ENCODE peak calls at places on chromosomes 1 and 21, in ten cellular contexts. One of them, this sample, is unnamed.

GRCh38 chr1:63317814-63318156 is 4.6 kb upstream of the FOXD3 start:
- DNase-seq in HCT116: no peak
- DNase-seq in esophagus muscularis mucosa: no peak
- DNase-seq in SK-N-MC: no peak
- DNase-seq in stomach: no peak
- DNase-seq in HepG2: no peak
- DNase-seq in HL-60: no peak
- DNase-seq in sigmoid colon: no peak
- DNase-seq in SK-N-SH: no peak
- DNase-seq in GM12892: no peak
- DNase-seq in this sample: no peak

GRCh38 chr1:157086299-157086698 is 13.3 kb downstream of the ETV3L start:
- DNase-seq in GM12892: no peak
- DNase-seq in esophagus muscularis mucosa: no peak
- DNase-seq in SK-N-SH: no peak
- DNase-seq in SK-N-MC: no peak
- DNase-seq in sigmoid colon: peak
- DNase-seq in HL-60: no peak
- DNase-seq in stomach: no peak
- DNase-seq in HepG2: no peak
- DNase-seq in HCT116: no peak
- DNase-seq in this sample: no peak

GRCh38 chr1:145782166-145783099 is 41.5 kb downstream of the RNF115 start:
- DNase-seq in SK-N-MC: no peak
- DNase-seq in SK-N-SH: no peak
- DNase-seq in esophagus muscularis mucosa: no peak
- DNase-seq in HepG2: peak
- DNase-seq in HL-60: no peak
- DNase-seq in GM12892: no peak
- DNase-seq in stomach: no peak
- DNase-seq in HCT116: peak
- DNase-seq in sigmoid colon: no peak
- DNase-seq in this sample: no peak

GRCh38 chr1:39490596-39491145 is 765 bp upstream of the BMP8A start:
- DNase-seq in GM12892: no peak
- DNase-seq in esophagus muscularis mucosa: no peak
- DNase-seq in SK-N-SH: no peak
- DNase-seq in stomach: no peak
- DNase-seq in HepG2: no peak
- DNase-seq in HCT116: no peak
- DNase-seq in sigmoid colon: no peak
- DNase-seq in HL-60: no peak
- DNase-seq in SK-N-MC: no peak
- DNase-seq in this sample: peak

GRCh38 chr1:26862781-26863676 is at the start of gene SFN:
- DNase-seq in sigmoid colon: no peak
- DNase-seq in HCT116: peak
- DNase-seq in stomach: peak
- DNase-seq in SK-N-MC: no peak
- DNase-seq in HL-60: peak
- DNase-seq in SK-N-SH: no peak
- DNase-seq in esophagus muscularis mucosa: no peak
- DNase-seq in HepG2: peak
- DNase-seq in GM12892: no peak
- DNase-seq in this sample: peak

GRCh38 chr21:15352009-15352408 is 287.2 kb upstream of the NRIP1 start:
- DNase-seq in stomach: no peak
- DNase-seq in HL-60: no peak
- DNase-seq in HepG2: peak
- DNase-seq in esophagus muscularis mucosa: no peak
- DNase-seq in SK-N-SH: no peak
- DNase-seq in SK-N-MC: no peak
- DNase-seq in GM12892: no peak
- DNase-seq in sigmoid colon: no peak
- DNase-seq in HCT116: no peak
- DNase-seq in this sample: no peak

GRCh38 chr21:29005696-29006095 is 13.0 kb upstream of the LTN1 start:
- DNase-seq in SK-N-SH: no peak
- DNase-seq in esophagus muscularis mucosa: peak
- DNase-seq in GM12892: no peak
- DNase-seq in stomach: no peak
- DNase-seq in HL-60: no peak
- DNase-seq in SK-N-MC: no peak
- DNase-seq in sigmoid colon: no peak
- DNase-seq in HepG2: no peak
- DNase-seq in HCT116: no peak
- DNase-seq in this sample: no peak

GRCh38 chr1:154453155-154453554 is 48.0 kb downstream of the IL6R start:
- DNase-seq in HCT116: no peak
- DNase-seq in SK-N-SH: no peak
- DNase-seq in esophagus muscularis mucosa: no peak
- DNase-seq in stomach: no peak
- DNase-seq in HL-60: no peak
- DNase-seq in HepG2: no peak
- DNase-seq in SK-N-MC: no peak
- DNase-seq in GM12892: no peak
- DNase-seq in sigmoid colon: no peak
- DNase-seq in this sample: no peak

GRCh38 chr1:26278835-26279597 is 870 bp upstream of the SH3BGRL3 start:
- DNase-seq in esophagus muscularis mucosa: no peak
- DNase-seq in HCT116: no peak
- DNase-seq in HL-60: peak
- DNase-seq in sigmoid colon: no peak
- DNase-seq in HepG2: no peak
- DNase-seq in SK-N-MC: no peak
- DNase-seq in GM12892: no peak
- DNase-seq in stomach: peak
- DNase-seq in SK-N-SH: no peak
- DNase-seq in this sample: peak

DNA sequence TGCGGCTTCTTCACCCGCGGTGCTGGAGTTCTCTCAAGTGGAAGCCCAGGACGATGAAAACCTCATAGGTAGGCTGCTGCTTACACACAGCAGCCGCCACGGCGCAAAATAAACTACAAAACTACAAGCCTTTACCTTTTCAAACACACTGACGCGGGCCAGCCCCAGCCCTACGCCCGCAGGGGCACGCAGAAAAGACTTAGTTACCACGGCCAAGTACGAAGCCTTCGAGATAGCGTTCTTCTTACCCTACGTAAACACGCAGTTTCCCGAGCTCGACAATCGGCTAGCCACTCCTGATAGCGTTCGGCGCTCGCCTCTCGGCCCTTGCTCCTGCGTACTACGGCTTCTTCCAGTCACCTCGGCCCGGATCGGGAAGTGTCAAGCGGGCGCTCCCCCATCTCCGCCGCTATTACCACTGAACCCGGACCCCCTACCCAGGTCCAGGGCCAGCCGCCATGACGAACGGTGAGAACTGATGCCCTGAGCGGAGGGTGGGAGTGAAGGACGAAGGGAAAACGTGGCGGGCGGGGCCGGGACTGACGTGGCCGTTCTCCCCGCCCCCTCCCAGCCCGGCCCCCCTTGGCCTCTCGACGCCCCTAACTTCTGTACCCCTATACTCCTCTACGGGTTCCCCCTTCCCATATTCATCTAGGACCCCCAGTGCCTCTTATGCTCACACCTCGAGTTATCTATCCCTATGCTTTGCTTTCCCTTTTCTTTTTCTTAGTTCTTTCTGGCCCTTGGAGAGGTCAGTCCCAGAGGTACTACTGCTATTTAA is at the start of gene TMEM167B:
- DNase-seq in HL-60: peak
- DNase-seq in HCT116: peak
- DNase-seq in SK-N-MC: peak
- DNase-seq in sigmoid colon: peak
- DNase-seq in GM12892: peak
- DNase-seq in stomach: peak
- DNase-seq in SK-N-SH: peak
- DNase-seq in esophagus muscularis mucosa: peak
- DNase-seq in HepG2: peak
- DNase-seq in this sample: peak
- TF ChIP-seq POLR2AphosphoS5 in HL-60: peak
- TF ChIP-seq POLR2AphosphoS5 in HCT116: peak
- TF ChIP-seq POLR2AphosphoS5 in SK-N-MC: peak
- TF ChIP-seq POLR2AphosphoS5 in sigmoid colon: peak
- TF ChIP-seq POLR2AphosphoS5 in GM12892: peak
- TF ChIP-seq POLR2AphosphoS5 in stomach: peak
- TF ChIP-seq POLR2AphosphoS5 in SK-N-SH: peak
- TF ChIP-seq POLR2AphosphoS5 in esophagus muscularis mucosa: peak
- TF ChIP-seq POLR2AphosphoS5 in HepG2: peak
- TF ChIP-seq POLR2AphosphoS5 in this sample: peak

GRCh38 chr1:162021124-162021523 is 2.5 kb downstream of the OLFML2B start:
- DNase-seq in SK-N-MC: no peak
- DNase-seq in GM12892: no peak
- DNase-seq in esophagus muscularis mucosa: no peak
- DNase-seq in stomach: no peak
- DNase-seq in SK-N-SH: no peak
- DNase-seq in sigmoid colon: no peak
- DNase-seq in HL-60: no peak
- DNase-seq in HCT116: no peak
- DNase-seq in HepG2: no peak
- DNase-seq in this sample: no peak

GRCh38 chr1:162023181-162023546 is 505 bp downstream of the OLFML2B start:
- DNase-seq in HL-60: no peak
- DNase-seq in stomach: no peak
- DNase-seq in SK-N-MC: no peak
- DNase-seq in GM12892: no peak
- DNase-seq in HepG2: no peak
- DNase-seq in HCT116: no peak
- DNase-seq in SK-N-SH: no peak
- DNase-seq in esophagus muscularis mucosa: no peak
- DNase-seq in sigmoid colon: no peak
- DNase-seq in this sample: no peak

GRCh38 chr1:162026906-162027305 is 3.2 kb upstream of the OLFML2B start:
- DNase-seq in SK-N-SH: no peak
- DNase-seq in GM12892: no peak
- DNase-seq in esophagus muscularis mucosa: no peak
- DNase-seq in SK-N-MC: no peak
- DNase-seq in stomach: no peak
- DNase-seq in HCT116: no peak
- DNase-seq in HL-60: no peak
- DNase-seq in HepG2: no peak
- DNase-seq in sigmoid colon: no peak
- DNase-seq in this sample: no peak

GRCh38 chr1:162022626-162023025 is 1.0 kb downstream of the OLFML2B start:
- DNase-seq in HepG2: no peak
- DNase-seq in SK-N-SH: no peak
- DNase-seq in HL-60: no peak
- DNase-seq in sigmoid colon: no peak
- DNase-seq in SK-N-MC: no peak
- DNase-seq in esophagus muscularis mucosa: no peak
- DNase-seq in GM12892: no peak
- DNase-seq in stomach: no peak
- DNase-seq in HCT116: no peak
- DNase-seq in this sample: no peak

DNA sequence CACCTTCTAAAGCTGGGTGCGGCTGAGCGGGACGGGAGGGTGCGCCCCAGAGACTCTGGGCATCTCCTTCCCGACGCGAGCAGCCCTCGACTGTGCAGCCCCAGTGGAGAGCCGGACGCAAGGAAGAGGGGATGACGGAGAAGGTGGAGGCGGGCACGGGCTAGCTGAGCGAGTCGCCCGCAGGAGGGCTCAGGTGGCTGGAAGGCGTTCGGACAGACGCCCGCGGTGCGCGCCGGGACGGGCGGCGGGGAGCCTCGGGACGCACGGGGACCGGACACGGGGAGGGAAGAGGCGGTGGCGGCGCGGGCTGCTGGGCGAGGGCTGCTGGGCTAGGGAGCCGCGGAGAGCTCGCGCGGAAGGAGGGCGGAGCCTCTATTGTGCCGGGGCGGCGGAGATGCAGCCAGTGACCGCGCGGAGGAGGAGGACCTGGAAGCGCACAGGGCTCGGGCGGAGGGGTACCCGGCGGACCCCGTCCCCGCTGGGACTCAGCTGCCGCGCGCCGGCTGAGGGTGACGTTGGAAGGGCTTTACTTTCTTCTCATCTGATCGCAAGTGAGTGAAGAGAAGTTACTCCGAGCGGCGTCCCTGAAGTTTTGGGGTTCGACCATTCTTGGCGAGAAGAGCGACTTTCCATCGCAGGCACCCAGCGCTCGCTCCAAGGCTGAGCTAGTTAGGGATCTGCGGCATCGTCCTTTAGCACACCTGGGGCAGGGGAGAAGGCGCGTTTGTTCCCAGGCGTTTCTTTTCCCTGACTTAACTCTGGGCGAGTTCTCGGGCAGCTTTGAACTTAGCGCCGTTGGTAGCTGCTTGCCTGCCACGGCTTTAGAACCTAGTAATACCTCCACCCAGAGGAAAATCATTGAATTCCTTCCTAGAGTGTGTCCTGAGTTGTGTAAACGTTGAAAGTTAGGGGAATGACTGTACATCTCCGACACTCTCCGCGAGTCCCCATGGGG is at the start of gene OLFML2B:
- DNase-seq in stomach: peak
- DNase-seq in esophagus muscularis mucosa: no peak
- DNase-seq in GM12892: peak
- DNase-seq in HL-60: peak
- DNase-seq in SK-N-MC: peak
- DNase-seq in HCT116: peak
- DNase-seq in sigmoid colon: peak
- DNase-seq in HepG2: peak
- DNase-seq in SK-N-SH: peak
- DNase-seq in this sample: peak
- TF ChIP-seq POLR2AphosphoS5 in stomach: no peak
- TF ChIP-seq POLR2AphosphoS5 in esophagus muscularis mucosa: no peak
- TF ChIP-seq POLR2AphosphoS5 in GM12892: no peak
- TF ChIP-seq POLR2AphosphoS5 in HL-60: no peak
- TF ChIP-seq POLR2AphosphoS5 in SK-N-MC: no peak
- TF ChIP-seq POLR2AphosphoS5 in HCT116: peak
- TF ChIP-seq POLR2AphosphoS5 in sigmoid colon: peak
- TF ChIP-seq POLR2AphosphoS5 in HepG2: no peak
- TF ChIP-seq POLR2AphosphoS5 in SK-N-SH: peak
- TF ChIP-seq POLR2AphosphoS5 in this sample: peak

GRCh38 chr1:30877205-30877912 is 31.2 kb downstream of the SDC3 start:
- DNase-seq in stomach: peak
- DNase-seq in GM12892: no peak
- DNase-seq in SK-N-MC: peak
- DNase-seq in HL-60: peak
- DNase-seq in HepG2: no peak
- DNase-seq in HCT116: no peak
- DNase-seq in esophagus muscularis mucosa: no peak
- DNase-seq in SK-N-SH: no peak
- DNase-seq in sigmoid colon: peak
- DNase-seq in this sample: peak
- TF ChIP-seq POLR2AphosphoS5 in stomach: no peak
- TF ChIP-seq POLR2AphosphoS5 in GM12892: no peak
- TF ChIP-seq POLR2AphosphoS5 in SK-N-MC: no peak
- TF ChIP-seq POLR2AphosphoS5 in HL-60: no peak
- TF ChIP-seq POLR2AphosphoS5 in HepG2: no peak
- TF ChIP-seq POLR2AphosphoS5 in HCT116: no peak
- TF ChIP-seq POLR2AphosphoS5 in esophagus muscularis mucosa: peak
- TF ChIP-seq POLR2AphosphoS5 in SK-N-SH: no peak
- TF ChIP-seq POLR2AphosphoS5 in sigmoid colon: peak
- TF ChIP-seq POLR2AphosphoS5 in this sample: peak

DNA sequence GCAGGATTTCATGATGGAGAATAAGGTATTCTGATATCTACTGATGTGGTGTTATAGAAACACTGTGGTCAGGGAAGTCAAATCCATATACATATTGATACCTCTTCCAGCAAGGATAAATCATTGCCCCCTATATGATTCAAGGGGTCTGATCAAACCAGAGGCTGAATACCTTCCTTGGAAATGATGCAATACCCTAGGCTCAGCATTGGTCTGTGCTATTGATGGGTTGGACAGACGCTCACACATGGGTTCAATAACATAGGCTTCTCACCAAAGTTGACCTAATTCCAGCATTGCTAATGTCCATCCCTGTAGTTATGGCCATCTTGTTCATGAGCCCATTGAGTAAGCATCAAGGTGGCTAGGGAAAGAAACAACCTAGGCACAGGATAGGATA is 257.0 kb upstream of the USP24 start:
- DNase-seq in stomach: no peak
- DNase-seq in HCT116: no peak
- DNase-seq in SK-N-MC: no peak
- DNase-seq in GM12892: no peak
- DNase-seq in SK-N-SH: no peak
- DNase-seq in HL-60: no peak
- DNase-seq in sigmoid colon: no peak
- DNase-seq in HepG2: no peak
- DNase-seq in esophagus muscularis mucosa: no peak
- DNase-seq in this sample: no peak
- TF ChIP-seq POLR2AphosphoS5 in stomach: no peak
- TF ChIP-seq POLR2AphosphoS5 in HCT116: no peak
- TF ChIP-seq POLR2AphosphoS5 in SK-N-MC: no peak
- TF ChIP-seq POLR2AphosphoS5 in GM12892: no peak
- TF ChIP-seq POLR2AphosphoS5 in SK-N-SH: no peak
- TF ChIP-seq POLR2AphosphoS5 in HL-60: no peak
- TF ChIP-seq POLR2AphosphoS5 in sigmoid colon: no peak
- TF ChIP-seq POLR2AphosphoS5 in HepG2: no peak
- TF ChIP-seq POLR2AphosphoS5 in esophagus muscularis mucosa: no peak
- TF ChIP-seq POLR2AphosphoS5 in this sample: no peak